ENCODE peak calls at places on chromosomes 12 and 14, in eight cellular contexts. One of them, this sample, is unnamed.

GRCh38 chr14:106488293-106488692 is 961.9 kb downstream of the TMEM121 start:
- DNase-seq in heart left ventricle: no peak
- DNase-seq in adrenal gland: no peak
- DNase-seq in upper lobe of left lung: no peak
- DNase-seq in HCT116: no peak
- DNase-seq in ovary: no peak
- DNase-seq in IMR-90: no peak
- DNase-seq in body of pancreas: no peak
- DNase-seq in this sample: no peak

GRCh38 chr14:96215845-96216244 is 11.2 kb downstream of the BDKRB2 start:
- DNase-seq in heart left ventricle: no peak
- DNase-seq in adrenal gland: no peak
- DNase-seq in upper lobe of left lung: no peak
- DNase-seq in HCT116: no peak
- DNase-seq in ovary: no peak
- DNase-seq in IMR-90: no peak
- DNase-seq in body of pancreas: no peak
- DNase-seq in this sample: no peak

GRCh38 chr14:25150934-25151790 is 101.2 kb upstream of the STXBP6 start:
- DNase-seq in heart left ventricle: no peak
- DNase-seq in adrenal gland: no peak
- DNase-seq in upper lobe of left lung: no peak
- DNase-seq in HCT116: peak
- DNase-seq in ovary: no peak
- DNase-seq in IMR-90: peak
- DNase-seq in body of pancreas: no peak
- DNase-seq in this sample: no peak

GRCh38 chr14:73526036-73526984 is 10.6 kb upstream of the ACOT1 start:
- DNase-seq in heart left ventricle: peak
- DNase-seq in adrenal gland: peak
- DNase-seq in upper lobe of left lung: no peak
- DNase-seq in HCT116: no peak
- DNase-seq in ovary: no peak
- DNase-seq in IMR-90: peak
- DNase-seq in body of pancreas: peak
- DNase-seq in this sample: no peak

GRCh38 chr12:24649209-24649608 is 299.7 kb downstream of the BCAT1 start:
- DNase-seq in heart left ventricle: no peak
- DNase-seq in adrenal gland: no peak
- DNase-seq in upper lobe of left lung: no peak
- DNase-seq in HCT116: no peak
- DNase-seq in ovary: no peak
- DNase-seq in IMR-90: no peak
- DNase-seq in body of pancreas: no peak
- DNase-seq in this sample: no peak

GRCh38 chr12:12379831-12380730 is 23.2 kb downstream of the BORCS5 start:
- DNase-seq in heart left ventricle: no peak
- DNase-seq in adrenal gland: no peak
- DNase-seq in upper lobe of left lung: no peak
- DNase-seq in HCT116: no peak
- DNase-seq in ovary: no peak
- DNase-seq in IMR-90: no peak
- DNase-seq in body of pancreas: no peak
- DNase-seq in this sample: no peak

GRCh38 chr12:120956579-120957360 is 21.6 kb upstream of the HNF1A start:
- DNase-seq in heart left ventricle: no peak
- DNase-seq in adrenal gland: no peak
- DNase-seq in upper lobe of left lung: no peak
- DNase-seq in HCT116: no peak
- DNase-seq in ovary: no peak
- DNase-seq in IMR-90: no peak
- DNase-seq in body of pancreas: no peak
- DNase-seq in this sample: no peak

GRCh38 chr12:27013606-27014084 is 539 bp downstream of the TM7SF3 start:
- DNase-seq in heart left ventricle: peak
- DNase-seq in adrenal gland: no peak
- DNase-seq in upper lobe of left lung: no peak
- DNase-seq in HCT116: no peak
- DNase-seq in ovary: no peak
- DNase-seq in IMR-90: peak
- DNase-seq in body of pancreas: peak
- DNase-seq in this sample: no peak

DNA sequence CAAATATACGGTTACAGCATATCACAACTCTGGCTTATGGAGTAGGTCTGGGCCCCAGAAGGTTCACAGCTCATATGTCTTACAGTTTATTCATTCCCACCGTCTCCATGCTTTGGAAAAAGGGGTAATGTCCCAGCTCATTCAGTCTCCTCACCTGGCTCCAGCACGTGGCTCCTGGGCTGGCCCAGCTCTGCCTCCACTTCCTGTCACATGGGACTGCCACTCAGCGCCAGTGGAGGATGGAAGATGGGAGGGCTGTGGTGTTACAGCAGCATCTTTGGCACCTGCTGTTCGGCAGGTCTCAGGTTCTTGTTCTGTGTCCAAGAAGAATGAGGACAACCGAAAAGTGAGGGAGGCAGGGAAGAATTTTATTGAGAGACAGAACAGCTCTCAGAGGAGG is 216.3 kb upstream of the ATXN7L3B start:
- DNase-seq in heart left ventricle: no peak
- DNase-seq in adrenal gland: no peak
- DNase-seq in upper lobe of left lung: peak
- DNase-seq in HCT116: no peak
- DNase-seq in ovary: no peak
- DNase-seq in IMR-90: no peak
- DNase-seq in body of pancreas: no peak
- DNase-seq in this sample: no peak
- TF ChIP-seq POLR2A in heart left ventricle: no peak
- TF ChIP-seq POLR2A in adrenal gland: no peak
- TF ChIP-seq POLR2A in upper lobe of left lung: no peak
- TF ChIP-seq POLR2A in HCT116: no peak
- TF ChIP-seq POLR2A in ovary: no peak
- TF ChIP-seq POLR2A in IMR-90: no peak
- TF ChIP-seq POLR2A in body of pancreas: no peak
- TF ChIP-seq POLR2A in this sample: no peak

GRCh38 chr12:111247083-111247783 is 121.7 kb downstream of the PHETA1 start:
- DNase-seq in heart left ventricle: peak
- DNase-seq in adrenal gland: no peak
- DNase-seq in upper lobe of left lung: no peak
- DNase-seq in HCT116: no peak
- DNase-seq in ovary: no peak
- DNase-seq in IMR-90: no peak
- DNase-seq in body of pancreas: no peak
- DNase-seq in this sample: no peak
- H3K27ac ChIP-seq in heart left ventricle: no peak
- H3K27ac ChIP-seq in adrenal gland: no peak
- H3K27ac ChIP-seq in upper lobe of left lung: no peak
- H3K27ac ChIP-seq in HCT116: no peak
- H3K27ac ChIP-seq in ovary: no peak
- H3K27ac ChIP-seq in IMR-90: no peak
- H3K27ac ChIP-seq in body of pancreas: no peak
- H3K27ac ChIP-seq in this sample: no peak

GRCh38 chr12:6181166-6181565 is 19.0 kb upstream of the CD9 start:
- DNase-seq in heart left ventricle: no peak
- DNase-seq in adrenal gland: no peak
- DNase-seq in upper lobe of left lung: no peak
- DNase-seq in HCT116: no peak
- DNase-seq in ovary: no peak
- DNase-seq in IMR-90: no peak
- DNase-seq in body of pancreas: no peak
- DNase-seq in this sample: no peak

GRCh38 chr12:6180300-6181051 is 19.7 kb upstream of the CD9 start:
- DNase-seq in heart left ventricle: peak
- DNase-seq in adrenal gland: peak
- DNase-seq in upper lobe of left lung: peak
- DNase-seq in HCT116: peak
- DNase-seq in ovary: peak
- DNase-seq in IMR-90: peak
- DNase-seq in body of pancreas: no peak
- DNase-seq in this sample: no peak

GRCh38 chr12:6177593-6178358 is 22.4 kb upstream of the CD9 start:
- DNase-seq in heart left ventricle: no peak
- DNase-seq in adrenal gland: no peak
- DNase-seq in upper lobe of left lung: no peak
- DNase-seq in HCT116: no peak
- DNase-seq in ovary: no peak
- DNase-seq in IMR-90: no peak
- DNase-seq in body of pancreas: no peak
- DNase-seq in this sample: no peak

GRCh38 chr12:6181583-6182278 is 18.5 kb upstream of the CD9 start:
- DNase-seq in heart left ventricle: no peak
- DNase-seq in adrenal gland: no peak
- DNase-seq in upper lobe of left lung: no peak
- DNase-seq in HCT116: no peak
- DNase-seq in ovary: no peak
- DNase-seq in IMR-90: no peak
- DNase-seq in body of pancreas: no peak
- DNase-seq in this sample: no peak

DNA sequence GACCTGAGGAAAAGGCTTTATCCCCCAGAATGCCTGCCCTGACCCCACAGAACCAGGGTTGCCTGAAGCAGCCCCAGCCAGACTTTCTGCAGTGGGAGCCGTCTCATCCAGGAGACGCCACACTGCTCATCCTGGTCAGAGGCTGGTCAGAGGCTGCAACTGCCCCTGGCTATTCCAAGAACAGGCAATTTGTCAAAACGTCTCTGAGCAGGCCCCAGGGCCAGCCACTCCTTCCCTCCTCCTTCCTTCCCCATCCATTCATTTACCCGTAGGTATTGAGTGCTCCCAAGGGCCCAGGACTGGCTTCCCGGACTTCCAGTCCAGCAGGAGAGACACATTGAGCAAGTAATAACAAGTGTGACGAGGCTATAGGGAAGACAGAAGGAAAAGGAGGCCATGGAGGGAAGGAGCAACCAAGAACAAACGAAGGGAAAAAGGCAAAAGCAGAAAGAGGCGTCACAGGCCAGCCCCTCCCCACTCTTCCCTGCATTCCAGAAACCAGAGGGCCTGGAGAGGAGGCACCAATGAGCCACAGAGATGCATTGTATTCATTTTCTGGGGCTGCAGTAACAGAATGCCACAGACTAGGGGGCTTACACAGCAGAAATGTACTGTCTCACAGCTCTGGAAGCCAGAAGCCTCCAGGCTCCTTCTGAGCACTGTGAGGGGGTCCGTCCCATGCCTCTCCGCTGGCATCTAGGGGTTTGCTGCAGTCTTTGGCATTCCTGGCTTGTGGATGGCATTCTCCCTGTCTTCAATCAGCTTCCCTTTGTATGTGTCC is 21.0 kb upstream of the CD9 start:
- DNase-seq in heart left ventricle: no peak
- DNase-seq in adrenal gland: no peak
- DNase-seq in upper lobe of left lung: no peak
- DNase-seq in HCT116: no peak
- DNase-seq in ovary: no peak
- DNase-seq in IMR-90: peak
- DNase-seq in body of pancreas: no peak
- DNase-seq in this sample: no peak
- TF ChIP-seq CTCF in heart left ventricle: no peak
- TF ChIP-seq CTCF in adrenal gland: no peak
- TF ChIP-seq CTCF in upper lobe of left lung: no peak
- TF ChIP-seq CTCF in HCT116: no peak
- TF ChIP-seq CTCF in ovary: no peak
- TF ChIP-seq CTCF in IMR-90: peak
- TF ChIP-seq CTCF in body of pancreas: no peak
- TF ChIP-seq CTCF in this sample: no peak

DNA sequence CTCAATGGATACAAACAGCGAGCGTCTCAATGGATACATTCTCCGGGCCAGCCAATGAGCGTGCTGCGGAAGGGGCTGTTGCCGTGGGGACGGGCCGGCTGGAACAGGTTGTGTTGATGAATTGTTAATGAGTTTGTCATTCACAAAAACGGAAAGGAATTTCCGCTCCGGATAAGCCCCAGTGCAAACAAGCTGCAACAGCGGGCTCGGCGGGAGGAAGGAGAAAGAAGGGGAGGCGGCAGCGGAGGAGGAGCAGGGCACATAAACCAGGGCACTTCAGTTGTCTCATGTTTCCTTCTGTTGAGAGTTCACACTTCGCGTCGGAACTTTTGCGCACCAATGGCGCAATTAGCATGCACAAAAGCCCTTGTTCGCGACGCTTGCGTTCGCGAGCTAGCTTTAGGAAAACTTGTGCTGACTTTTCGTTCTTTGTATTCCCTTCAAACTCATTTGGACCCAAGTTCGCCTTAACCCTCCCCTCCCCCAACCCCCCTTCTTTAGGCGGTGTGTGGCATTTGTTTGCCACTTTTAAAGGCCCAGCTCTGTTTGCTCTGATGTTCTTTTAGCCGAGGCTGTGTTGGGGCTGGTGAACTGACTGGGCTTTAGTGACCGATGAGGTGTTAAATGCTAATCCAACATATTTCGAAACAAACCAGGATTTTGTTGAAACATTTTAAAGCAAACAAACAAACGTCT is at the start of gene DUSP6:
- DNase-seq in heart left ventricle: peak
- DNase-seq in adrenal gland: peak
- DNase-seq in upper lobe of left lung: peak
- DNase-seq in HCT116: peak
- DNase-seq in ovary: peak
- DNase-seq in IMR-90: peak
- DNase-seq in body of pancreas: peak
- DNase-seq in this sample: peak
- TF ChIP-seq POLR2A in heart left ventricle: no peak
- TF ChIP-seq POLR2A in adrenal gland: peak
- TF ChIP-seq POLR2A in upper lobe of left lung: peak
- TF ChIP-seq POLR2A in HCT116: no peak
- TF ChIP-seq POLR2A in ovary: peak
- TF ChIP-seq POLR2A in IMR-90: no peak
- TF ChIP-seq POLR2A in body of pancreas: peak
- TF ChIP-seq POLR2A in this sample: peak

DNA sequence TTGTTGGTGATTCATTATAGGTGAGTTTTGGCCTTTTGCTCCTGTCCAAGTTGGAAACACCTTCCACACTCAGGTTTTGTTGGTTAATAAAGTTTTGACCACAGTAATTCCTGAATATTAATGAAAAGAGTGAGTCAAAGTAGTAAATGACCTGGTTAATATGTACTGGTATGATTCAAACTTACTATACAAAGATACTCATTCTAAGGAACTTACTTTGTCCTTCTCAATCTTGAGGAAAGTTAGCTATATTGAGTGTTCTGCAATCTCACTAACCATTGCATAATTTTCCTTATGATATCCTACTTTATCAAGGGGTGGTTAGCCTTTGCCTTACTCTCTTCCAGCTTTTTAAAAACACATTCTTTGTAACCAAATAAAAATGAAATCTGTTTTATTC is 20.9 kb upstream of the HECTD1 start:
- DNase-seq in heart left ventricle: no peak
- DNase-seq in adrenal gland: no peak
- DNase-seq in upper lobe of left lung: no peak
- DNase-seq in HCT116: no peak
- DNase-seq in ovary: no peak
- DNase-seq in IMR-90: no peak
- DNase-seq in body of pancreas: no peak
- DNase-seq in this sample: no peak
- H3K27ac ChIP-seq in heart left ventricle: no peak
- H3K27ac ChIP-seq in adrenal gland: no peak
- H3K27ac ChIP-seq in upper lobe of left lung: peak
- H3K27ac ChIP-seq in HCT116: no peak
- H3K27ac ChIP-seq in ovary: no peak
- H3K27ac ChIP-seq in IMR-90: no peak
- H3K27ac ChIP-seq in body of pancreas: peak
- H3K27ac ChIP-seq in this sample: peak

GRCh38 chr12:22709292-22709691 is 84.3 kb downstream of the ETNK1 start:
- DNase-seq in heart left ventricle: no peak
- DNase-seq in adrenal gland: no peak
- DNase-seq in upper lobe of left lung: no peak
- DNase-seq in HCT116: peak
- DNase-seq in ovary: no peak
- DNase-seq in IMR-90: no peak
- DNase-seq in body of pancreas: no peak
- DNase-seq in this sample: no peak
- TF ChIP-seq CTCF in heart left ventricle: peak
- TF ChIP-seq CTCF in adrenal gland: no peak
- TF ChIP-seq CTCF in upper lobe of left lung: peak
- TF ChIP-seq CTCF in HCT116: peak
- TF ChIP-seq CTCF in ovary: peak
- TF ChIP-seq CTCF in IMR-90: peak
- TF ChIP-seq CTCF in body of pancreas: no peak
- TF ChIP-seq CTCF in this sample: peak

This sample was measured in esophagus squamous epithelium.